ENCODE peak calls at places on chromosome 3, in ten cellular contexts. N is GM13976; V is AG08396; J is SK-N-DZ; E is stimulated activated CD4-positive, alpha-beta T cell treated with anti-CD3 and anti-CD28 coated beads, Interleukin-15, amount 100 ng/mL, for 24 hours; Z is dermis microvascular lymphatic vessel endothelial cell; C is NCI-H460; L is BJ; X is T1000; I is HS-27A. M is an unnamed sample.

GRCh38 chr3:9499455-9500107 is 54.0 kb downstream of the LHFPL4 start:
- DNase-seq in J (no peak), L (no peak), X (no peak), V (no peak), I (no peak), E (no peak), C (no peak), Z (no peak), N (no peak), M (no peak)

GRCh38 chr3:27422617-27423016 is 53.4 kb upstream of the NEK10 start:
- DNase-seq in N (no peak), X (no peak), Z (no peak), V (no peak), J (no peak), I (no peak), L (no peak), C (no peak), E (no peak), M (no peak)

GRCh38 chr3:61908344-61908743 is 347.0 kb downstream of the PTPRG start:
- DNase-seq in J (no peak), X (no peak), L (peak), I (no peak), Z (no peak), V (peak), N (no peak), C (no peak), E (no peak), M (no peak)

GRCh38 chr3:71583569-71584215 is at the start of gene FOXP1:
- DNase-seq in V (peak), L (no peak), X (peak), C (peak), N (peak), Z (peak), I (no peak), E (peak), J (peak), M (peak)

GRCh38 chr3:177693596-177693995 is 496.3 kb upstream of the TBL1XR1 start:
- DNase-seq in V (no peak), L (no peak), C (no peak), Z (no peak), N (no peak), I (no peak), J (no peak), X (no peak), E (no peak), M (no peak)

GRCh38 chr3:116920836-116921596 is 211.4 kb downstream of the TUSC7 start:
- DNase-seq in J (peak), C (no peak), V (no peak), Z (no peak), E (no peak), L (no peak), X (no peak), I (no peak), N (no peak), M (no peak)

GRCh38 chr3:169091196-169091595 is 572.3 kb downstream of the MECOM start:
- DNase-seq in X (no peak), E (no peak), Z (no peak), V (peak), C (no peak), I (no peak), N (no peak), L (peak), J (no peak), M (no peak)

GRCh38 chr3:27423463-27423862 is 54.3 kb upstream of the NEK10 start:
- DNase-seq in I (peak), Z (no peak), L (peak), E (no peak), C (no peak), N (no peak), J (no peak), V (peak), X (no peak), M (no peak)

GRCh38 chr3:141840737-141841544 is 35.5 kb upstream of the ATP1B3 start:
- DNase-seq in J (no peak), Z (peak), L (no peak), C (no peak), I (peak), E (peak), V (no peak), X (no peak), N (no peak), M (no peak)

GRCh38 chr3:48756640-48757039 is 39.6 kb upstream of the IP6K2 start:
- DNase-seq in V (no peak), X (no peak), J (no peak), N (no peak), E (no peak), Z (no peak), L (no peak), I (no peak), C (no peak), M (peak)

GRCh38 chr3:183697610-183698317 is at the start of gene YEATS2:
- DNase-seq in L (no peak), N (peak), Z (no peak), J (peak), X (peak), E (peak), I (no peak), V (peak), C (peak), M (peak)

GRCh38 chr3:38617137-38617536 is 32.4 kb downstream of the SCN5A start:
- DNase-seq in I (no peak), J (no peak), Z (no peak), X (no peak), L (no peak), E (no peak), C (no peak), V (no peak), N (no peak), M (no peak)

GRCh38 chr3:132513057-132513456 is 84.0 kb upstream of the ACKR4 start:
- DNase-seq in X (no peak), N (no peak), C (no peak), J (no peak), I (no peak), Z (no peak), L (no peak), V (no peak), E (no peak), M (no peak)